ENCODE peak calls at places on chromosomes 7 and 10, in ten cellular contexts. One of them, this sample, is unnamed.

GRCh38 chr10:91287276-91287675 is 66.8 kb downstream of the PCGF5 start:
- DNase-seq in heart left ventricle: no peak
- DNase-seq in fibroblast of the aortic adventitia: peak
- DNase-seq in cardiac fibroblast: no peak
- DNase-seq in colonic mucosa: no peak
- DNase-seq in GM23338: no peak
- DNase-seq in suprapubic skin: no peak
- DNase-seq in gastrocnemius medialis: peak
- DNase-seq in right atrium auricular region: no peak
- DNase-seq in astrocyte of the spinal cord: no peak
- DNase-seq in this sample: no peak

GRCh38 chr7:375901-376305 is 85.9 kb downstream of the FOXL3 start:
- DNase-seq in heart left ventricle: peak
- DNase-seq in fibroblast of the aortic adventitia: no peak
- DNase-seq in cardiac fibroblast: no peak
- DNase-seq in colonic mucosa: peak
- DNase-seq in GM23338: no peak
- DNase-seq in suprapubic skin: peak
- DNase-seq in gastrocnemius medialis: peak
- DNase-seq in right atrium auricular region: no peak
- DNase-seq in astrocyte of the spinal cord: no peak
- DNase-seq in this sample: no peak

GRCh38 chr7:25391295-25391861 is 163.1 kb upstream of the NPVF start:
- DNase-seq in heart left ventricle: no peak
- DNase-seq in fibroblast of the aortic adventitia: peak
- DNase-seq in cardiac fibroblast: peak
- DNase-seq in colonic mucosa: no peak
- DNase-seq in GM23338: no peak
- DNase-seq in suprapubic skin: no peak
- DNase-seq in gastrocnemius medialis: no peak
- DNase-seq in right atrium auricular region: no peak
- DNase-seq in astrocyte of the spinal cord: peak
- DNase-seq in this sample: peak

GRCh38 chr7:79130715-79131114 is 322.8 kb downstream of the MAGI2 start:
- DNase-seq in heart left ventricle: no peak
- DNase-seq in fibroblast of the aortic adventitia: no peak
- DNase-seq in cardiac fibroblast: no peak
- DNase-seq in colonic mucosa: no peak
- DNase-seq in GM23338: no peak
- DNase-seq in suprapubic skin: no peak
- DNase-seq in gastrocnemius medialis: no peak
- DNase-seq in right atrium auricular region: no peak
- DNase-seq in astrocyte of the spinal cord: no peak
- DNase-seq in this sample: no peak

GRCh38 chr10:10138685-10139084 is 879.0 kb upstream of the CELF2 start:
- DNase-seq in heart left ventricle: no peak
- DNase-seq in fibroblast of the aortic adventitia: peak
- DNase-seq in cardiac fibroblast: no peak
- DNase-seq in colonic mucosa: no peak
- DNase-seq in GM23338: no peak
- DNase-seq in suprapubic skin: no peak
- DNase-seq in gastrocnemius medialis: no peak
- DNase-seq in right atrium auricular region: no peak
- DNase-seq in astrocyte of the spinal cord: no peak
- DNase-seq in this sample: no peak

GRCh38 chr10:28489201-28489600 is 43.7 kb upstream of the WAC start:
- DNase-seq in heart left ventricle: no peak
- DNase-seq in fibroblast of the aortic adventitia: no peak
- DNase-seq in cardiac fibroblast: no peak
- DNase-seq in colonic mucosa: no peak
- DNase-seq in GM23338: no peak
- DNase-seq in suprapubic skin: no peak
- DNase-seq in gastrocnemius medialis: no peak
- DNase-seq in right atrium auricular region: no peak
- DNase-seq in astrocyte of the spinal cord: no peak
- DNase-seq in this sample: no peak

GRCh38 chr7:129530881-129531391 is 28.6 kb downstream of the SMKR1 start:
- DNase-seq in heart left ventricle: no peak
- DNase-seq in fibroblast of the aortic adventitia: peak
- DNase-seq in cardiac fibroblast: peak
- DNase-seq in colonic mucosa: no peak
- DNase-seq in GM23338: no peak
- DNase-seq in suprapubic skin: no peak
- DNase-seq in gastrocnemius medialis: no peak
- DNase-seq in right atrium auricular region: no peak
- DNase-seq in astrocyte of the spinal cord: peak
- DNase-seq in this sample: peak

GRCh38 chr7:28020302-28020940 is 160.2 kb downstream of the JAZF1 start:
- DNase-seq in heart left ventricle: peak
- DNase-seq in fibroblast of the aortic adventitia: peak
- DNase-seq in cardiac fibroblast: peak
- DNase-seq in colonic mucosa: peak
- DNase-seq in GM23338: peak
- DNase-seq in suprapubic skin: peak
- DNase-seq in gastrocnemius medialis: peak
- DNase-seq in right atrium auricular region: peak
- DNase-seq in astrocyte of the spinal cord: peak
- DNase-seq in this sample: peak

GRCh38 chr7:51278797-51279196 is 37.8 kb downstream of the COBL start:
- DNase-seq in heart left ventricle: no peak
- DNase-seq in fibroblast of the aortic adventitia: no peak
- DNase-seq in cardiac fibroblast: no peak
- DNase-seq in colonic mucosa: no peak
- DNase-seq in GM23338: no peak
- DNase-seq in suprapubic skin: no peak
- DNase-seq in gastrocnemius medialis: peak
- DNase-seq in right atrium auricular region: no peak
- DNase-seq in astrocyte of the spinal cord: no peak
- DNase-seq in this sample: no peak

GRCh38 chr7:113892818-113893217 is 26.0 kb downstream of the PPP1R3A start:
- DNase-seq in heart left ventricle: no peak
- DNase-seq in fibroblast of the aortic adventitia: peak
- DNase-seq in cardiac fibroblast: peak
- DNase-seq in colonic mucosa: no peak
- DNase-seq in GM23338: no peak
- DNase-seq in suprapubic skin: no peak
- DNase-seq in gastrocnemius medialis: no peak
- DNase-seq in right atrium auricular region: no peak
- DNase-seq in astrocyte of the spinal cord: no peak
- DNase-seq in this sample: no peak

GRCh38 chr10:70090951-70091350 is 38.3 kb downstream of the MACROH2A2 start:
- DNase-seq in heart left ventricle: no peak
- DNase-seq in fibroblast of the aortic adventitia: no peak
- DNase-seq in cardiac fibroblast: no peak
- DNase-seq in colonic mucosa: no peak
- DNase-seq in GM23338: no peak
- DNase-seq in suprapubic skin: no peak
- DNase-seq in gastrocnemius medialis: no peak
- DNase-seq in right atrium auricular region: no peak
- DNase-seq in astrocyte of the spinal cord: no peak
- DNase-seq in this sample: no peak

GRCh38 chr10:29734640-29734979 is 99.8 kb upstream of the SVIL start:
- DNase-seq in heart left ventricle: peak
- DNase-seq in fibroblast of the aortic adventitia: peak
- DNase-seq in cardiac fibroblast: no peak
- DNase-seq in colonic mucosa: peak
- DNase-seq in GM23338: no peak
- DNase-seq in suprapubic skin: peak
- DNase-seq in gastrocnemius medialis: no peak
- DNase-seq in right atrium auricular region: no peak
- DNase-seq in astrocyte of the spinal cord: no peak
- DNase-seq in this sample: no peak

GRCh38 chr10:31619410-31620095 is 300.5 kb downstream of the ZEB1 start:
- DNase-seq in heart left ventricle: peak
- DNase-seq in fibroblast of the aortic adventitia: no peak
- DNase-seq in cardiac fibroblast: no peak
- DNase-seq in colonic mucosa: no peak
- DNase-seq in GM23338: no peak
- DNase-seq in suprapubic skin: no peak
- DNase-seq in gastrocnemius medialis: no peak
- DNase-seq in right atrium auricular region: no peak
- DNase-seq in astrocyte of the spinal cord: no peak
- DNase-seq in this sample: no peak

GRCh38 chr10:31618541-31619291 is 299.7 kb downstream of the ZEB1 start:
- DNase-seq in heart left ventricle: peak
- DNase-seq in fibroblast of the aortic adventitia: peak
- DNase-seq in cardiac fibroblast: peak
- DNase-seq in colonic mucosa: no peak
- DNase-seq in GM23338: no peak
- DNase-seq in suprapubic skin: no peak
- DNase-seq in gastrocnemius medialis: peak
- DNase-seq in right atrium auricular region: peak
- DNase-seq in astrocyte of the spinal cord: peak
- DNase-seq in this sample: peak

GRCh38 chr10:31622993-31623392 is 304.0 kb downstream of the ZEB1 start:
- DNase-seq in heart left ventricle: no peak
- DNase-seq in fibroblast of the aortic adventitia: peak
- DNase-seq in cardiac fibroblast: peak
- DNase-seq in colonic mucosa: no peak
- DNase-seq in GM23338: peak
- DNase-seq in suprapubic skin: no peak
- DNase-seq in gastrocnemius medialis: no peak
- DNase-seq in right atrium auricular region: no peak
- DNase-seq in astrocyte of the spinal cord: peak
- DNase-seq in this sample: peak

GRCh38 chr10:31621733-31622132 is 302.7 kb downstream of the ZEB1 start:
- DNase-seq in heart left ventricle: no peak
- DNase-seq in fibroblast of the aortic adventitia: no peak
- DNase-seq in cardiac fibroblast: no peak
- DNase-seq in colonic mucosa: no peak
- DNase-seq in GM23338: no peak
- DNase-seq in suprapubic skin: no peak
- DNase-seq in gastrocnemius medialis: no peak
- DNase-seq in right atrium auricular region: no peak
- DNase-seq in astrocyte of the spinal cord: no peak
- DNase-seq in this sample: no peak

GRCh38 chr10:31620236-31621151 is 301.5 kb downstream of the ZEB1 start:
- DNase-seq in heart left ventricle: peak
- DNase-seq in fibroblast of the aortic adventitia: peak
- DNase-seq in cardiac fibroblast: peak
- DNase-seq in colonic mucosa: peak
- DNase-seq in GM23338: peak
- DNase-seq in suprapubic skin: peak
- DNase-seq in gastrocnemius medialis: peak
- DNase-seq in right atrium auricular region: peak
- DNase-seq in astrocyte of the spinal cord: peak
- DNase-seq in this sample: peak
- TF ChIP-seq CTCF in heart left ventricle: peak
- TF ChIP-seq CTCF in fibroblast of the aortic adventitia: peak
- TF ChIP-seq CTCF in cardiac fibroblast: no peak
- TF ChIP-seq CTCF in colonic mucosa: no peak
- TF ChIP-seq CTCF in GM23338: peak
- TF ChIP-seq CTCF in suprapubic skin: no peak
- TF ChIP-seq CTCF in gastrocnemius medialis: peak
- TF ChIP-seq CTCF in right atrium auricular region: peak
- TF ChIP-seq CTCF in astrocyte of the spinal cord: peak
- TF ChIP-seq CTCF in this sample: peak

GRCh38 chr7:44984478-44984758 is 5.6 kb upstream of the MYO1G start:
- DNase-seq in heart left ventricle: no peak
- DNase-seq in fibroblast of the aortic adventitia: no peak
- DNase-seq in cardiac fibroblast: no peak
- DNase-seq in colonic mucosa: no peak
- DNase-seq in GM23338: no peak
- DNase-seq in suprapubic skin: no peak
- DNase-seq in gastrocnemius medialis: no peak
- DNase-seq in right atrium auricular region: no peak
- DNase-seq in astrocyte of the spinal cord: no peak
- DNase-seq in this sample: no peak
- H3K4me3 ChIP-seq in heart left ventricle: no peak
- H3K4me3 ChIP-seq in fibroblast of the aortic adventitia: peak
- H3K4me3 ChIP-seq in cardiac fibroblast: no peak
- H3K4me3 ChIP-seq in colonic mucosa: no peak
- H3K4me3 ChIP-seq in GM23338: peak
- H3K4me3 ChIP-seq in suprapubic skin: no peak
- H3K4me3 ChIP-seq in gastrocnemius medialis: no peak
- H3K4me3 ChIP-seq in right atrium auricular region: no peak
- H3K4me3 ChIP-seq in astrocyte of the spinal cord: no peak
- H3K4me3 ChIP-seq in this sample: no peak

GRCh38 chr7:5607958-5608656 is 173.4 kb downstream of the RNF216 start:
- DNase-seq in heart left ventricle: no peak
- DNase-seq in fibroblast of the aortic adventitia: no peak
- DNase-seq in cardiac fibroblast: no peak
- DNase-seq in colonic mucosa: no peak
- DNase-seq in GM23338: peak
- DNase-seq in suprapubic skin: no peak
- DNase-seq in gastrocnemius medialis: no peak
- DNase-seq in right atrium auricular region: no peak
- DNase-seq in astrocyte of the spinal cord: no peak
- DNase-seq in this sample: no peak
- TF ChIP-seq CTCF in heart left ventricle: no peak
- TF ChIP-seq CTCF in fibroblast of the aortic adventitia: no peak
- TF ChIP-seq CTCF in cardiac fibroblast: no peak
- TF ChIP-seq CTCF in colonic mucosa: no peak
- TF ChIP-seq CTCF in GM23338: no peak
- TF ChIP-seq CTCF in suprapubic skin: no peak
- TF ChIP-seq CTCF in gastrocnemius medialis: no peak
- TF ChIP-seq CTCF in right atrium auricular region: no peak
- TF ChIP-seq CTCF in astrocyte of the spinal cord: no peak
- TF ChIP-seq CTCF in this sample: no peak

DNA sequence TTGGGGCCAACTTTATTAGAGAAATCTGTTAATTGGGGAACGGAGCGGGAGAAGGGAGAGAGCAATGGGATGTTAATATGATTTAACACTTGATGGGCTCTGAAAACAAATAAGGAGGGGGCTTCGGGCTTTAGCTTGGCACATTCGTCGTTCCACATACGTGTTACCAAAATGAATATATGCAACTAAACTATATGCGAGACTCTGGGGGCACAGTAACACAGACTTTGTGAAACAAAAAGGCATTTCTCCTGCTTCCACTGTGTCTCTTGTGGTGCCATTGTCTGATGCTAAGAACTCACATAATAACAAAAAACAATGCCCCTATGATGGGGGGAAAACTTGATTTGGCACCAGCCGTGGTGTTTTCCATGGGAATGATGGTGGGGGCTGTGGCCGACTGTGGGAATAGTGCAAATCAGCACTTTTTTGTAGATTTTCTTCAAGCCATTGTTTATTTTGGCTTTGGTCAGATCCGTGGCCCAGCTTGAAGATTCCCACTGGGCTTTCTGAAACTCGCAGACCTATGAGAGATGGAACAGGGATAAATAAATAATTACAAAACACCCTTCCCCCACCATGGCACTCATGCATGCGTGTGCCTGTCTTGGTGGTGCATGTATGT is 2.2 kb upstream of the MXI1 start:
- DNase-seq in heart left ventricle: no peak
- DNase-seq in fibroblast of the aortic adventitia: no peak
- DNase-seq in cardiac fibroblast: no peak
- DNase-seq in colonic mucosa: no peak
- DNase-seq in GM23338: no peak
- DNase-seq in suprapubic skin: no peak
- DNase-seq in gastrocnemius medialis: no peak
- DNase-seq in right atrium auricular region: no peak
- DNase-seq in astrocyte of the spinal cord: no peak
- DNase-seq in this sample: no peak
- H3K4me3 ChIP-seq in heart left ventricle: no peak
- H3K4me3 ChIP-seq in fibroblast of the aortic adventitia: no peak
- H3K4me3 ChIP-seq in cardiac fibroblast: no peak
- H3K4me3 ChIP-seq in colonic mucosa: no peak
- H3K4me3 ChIP-seq in GM23338: peak
- H3K4me3 ChIP-seq in suprapubic skin: no peak
- H3K4me3 ChIP-seq in gastrocnemius medialis: no peak
- H3K4me3 ChIP-seq in right atrium auricular region: no peak
- H3K4me3 ChIP-seq in astrocyte of the spinal cord: no peak
- H3K4me3 ChIP-seq in this sample: no peak

GRCh38 chr10:47403401-47404318 is 19.6 kb upstream of the ZNF488 start:
- DNase-seq in heart left ventricle: peak
- DNase-seq in fibroblast of the aortic adventitia: peak
- DNase-seq in cardiac fibroblast: peak
- DNase-seq in colonic mucosa: no peak
- DNase-seq in GM23338: no peak
- DNase-seq in suprapubic skin: peak
- DNase-seq in gastrocnemius medialis: no peak
- DNase-seq in right atrium auricular region: peak
- DNase-seq in astrocyte of the spinal cord: no peak
- DNase-seq in this sample: peak
- TF ChIP-seq CTCF in heart left ventricle: no peak
- TF ChIP-seq CTCF in fibroblast of the aortic adventitia: no peak
- TF ChIP-seq CTCF in cardiac fibroblast: no peak
- TF ChIP-seq CTCF in colonic mucosa: no peak
- TF ChIP-seq CTCF in GM23338: peak
- TF ChIP-seq CTCF in suprapubic skin: no peak
- TF ChIP-seq CTCF in gastrocnemius medialis: no peak
- TF ChIP-seq CTCF in right atrium auricular region: no peak
- TF ChIP-seq CTCF in astrocyte of the spinal cord: peak
- TF ChIP-seq CTCF in this sample: no peak

This sample was measured in fibroblast of pulmonary artery.